ENCODE peak calls at places on chromosomes 11 and 22, in ten cellular contexts. L is substantia nigra; G is activated CD8-positive, alpha-beta memory T cell treated with anti-CD3 and anti-CD28 coated beads for 1 hour; E is AG08395; R is Kasumi-1; J is LoVo; N is stimulated activated CD4-positive, alpha-beta T cell treated with anti-CD3 and anti-CD28 coated beads, Interleukin-2, amount 100 ng/mL, for 48 hours; M is anterior cingulate cortex; A is kidney epithelial cell; S is kidney tubule cell. T is an unnamed sample.

GRCh38 chr11:64378335-64378884 is 19.4 kb downstream of the RPS6KA4 start:
- DNase-seq in L (no peak), G (no peak), E (peak), R (no peak), J (no peak), N (no peak), M (no peak), A (no peak), S (peak), T (no peak)

GRCh38 chr11:104214517-104214916 is 50.6 kb upstream of the PDGFD start:
- DNase-seq in L (no peak), G (no peak), E (no peak), R (no peak), J (no peak), N (no peak), M (no peak), A (no peak), S (no peak), T (no peak)

GRCh38 chr11:12092714-12093113 is 17.7 kb upstream of the MICAL2 start:
- DNase-seq in L (peak), G (no peak), E (no peak), R (no peak), J (no peak), N (no peak), M (peak), A (no peak), S (no peak), T (no peak)

GRCh38 chr11:5690736-5691135 is 1.1 kb downstream of the TRIM22 start:
- DNase-seq in L (no peak), G (no peak), E (peak), R (no peak), J (no peak), N (no peak), M (no peak), A (no peak), S (peak), T (peak)

GRCh38 chr22:25666308-25666707 is 75.7 kb upstream of the MYO18B start:
- DNase-seq in L (no peak), G (no peak), E (no peak), R (peak), J (peak), N (no peak), M (no peak), A (no peak), S (no peak), T (no peak)

GRCh38 chr11:35539781-35540281 is 14.4 kb upstream of the PAMR1 start:
- DNase-seq in L (no peak), G (no peak), E (peak), R (no peak), J (no peak), N (no peak), M (no peak), A (no peak), S (no peak), T (no peak)

GRCh38 chr11:1763336-1763795 is 361 bp downstream of the CTSD start:
- DNase-seq in L (no peak), G (no peak), E (no peak), R (no peak), J (no peak), N (no peak), M (no peak), A (no peak), S (no peak), T (peak)

GRCh38 chr22:46064236-46064965 is 85.9 kb upstream of the PPARA start:
- DNase-seq in L (no peak), G (no peak), E (no peak), R (no peak), J (peak), N (no peak), M (no peak), A (no peak), S (no peak), T (no peak)

GRCh38 chr11:57514538-57515331 is 767 bp downstream of the SLC43A1 start:
- DNase-seq in L (no peak), G (no peak), E (peak), R (peak), J (no peak), N (peak), M (no peak), A (no peak), S (no peak), T (peak)

GRCh38 chr22:33829549-33830280 is 90.6 kb downstream of the LARGE1 start:
- DNase-seq in L (no peak), G (no peak), E (no peak), R (no peak), J (no peak), N (no peak), M (no peak), A (no peak), S (no peak), T (no peak)

GRCh38 chr11:69642549-69642912 is 1.6 kb downstream of the CCND1 start:
- DNase-seq in L (no peak), G (no peak), E (no peak), R (no peak), J (no peak), N (no peak), M (no peak), A (no peak), S (peak), T (no peak)

GRCh38 chr11:15926071-15926470 is 430.3 kb downstream of the SOX6 start:
- DNase-seq in L (no peak), G (no peak), E (no peak), R (no peak), J (no peak), N (no peak), M (no peak), A (no peak), S (no peak), T (no peak)

GRCh38 chr11:1102221-1102971 is 27.7 kb downstream of the MUC2 start:
- DNase-seq in L (no peak), G (no peak), E (no peak), R (no peak), J (no peak), N (no peak), M (no peak), A (no peak), S (no peak), T (no peak)

GRCh38 chr11:115522302-115522701 is 18.1 kb upstream of the CADM1 start:
- DNase-seq in L (no peak), G (no peak), E (no peak), R (no peak), J (no peak), N (no peak), M (no peak), A (no peak), S (no peak), T (peak)

GRCh38 chr11:19723572-19724342 is 11.1 kb downstream of the NAV2 start:
- DNase-seq in L (no peak), G (no peak), E (peak), R (no peak), J (no peak), N (peak), M (no peak), A (no peak), S (peak), T (no peak)

GRCh38 chr11:35083181-35084061 is 55.5 kb upstream of the CD44 start:
- DNase-seq in L (no peak), G (peak), E (peak), R (peak), J (peak), N (peak), M (peak), A (no peak), S (peak), T (no peak)

T was measured in Karpas-422.